ENCODE peak calls at places on chromosomes 7 and 10, in five cellular contexts. X, A, B, T and M are unnamed samples.

GRCh38 chr10:84845628-84846261 is 517.4 kb downstream of the CCSER2 start:
- DNase-seq in T (no peak), X (peak), A (no peak), B (no peak), M (no peak)

GRCh38 chr7:110017405-110017804 is 1073.5 kb upstream of the LRRN3 start:
- DNase-seq in X (no peak), A (no peak), B (no peak), T (no peak), M (no peak)

GRCh38 chr10:10644317-10645111 is 373.2 kb upstream of the CELF2 start:
- DNase-seq in X (no peak), A (peak), T (no peak), B (no peak), M (no peak)

GRCh38 chr10:33353853-33354252 is 19.4 kb upstream of the NRP1 start:
- DNase-seq in T (no peak), B (no peak), A (no peak), X (no peak), M (no peak)

GRCh38 chr10:98778277-98778759 is 331.6 kb upstream of the HPS1 start:
- DNase-seq in T (no peak), A (no peak), B (no peak), X (no peak), M (no peak)

GRCh38 chr10:78178940-78179339 is 145.3 kb downstream of the RPS24 start:
- DNase-seq in X (peak), B (no peak), T (no peak), A (no peak), M (no peak)

GRCh38 chr7:143327903-143328302 is 12.0 kb downstream of the CLCN1 start:
- DNase-seq in B (no peak), X (no peak), T (no peak), A (no peak), M (no peak)

GRCh38 chr10:15433850-15434537 is 62.9 kb upstream of the FAM171A1 start:
- DNase-seq in X (no peak), A (no peak), T (no peak), B (peak), M (peak)

GRCh38 chr7:39413866-39414668 is 152.1 kb upstream of the YAE1 start:
- DNase-seq in B (no peak), X (peak), T (no peak), A (no peak), M (peak)

GRCh38 chr10:86255405-86256251 is 111.0 kb downstream of the GRID1 start:
- DNase-seq in A (no peak), B (no peak), T (no peak), X (no peak), M (no peak)

GRCh38 chr10:114709966-114710365 is 51.9 kb upstream of the ABLIM1 start:
- DNase-seq in B (no peak), X (no peak), A (no peak), T (no peak), M (no peak)

GRCh38 chr7:158015403-158016116 is 572.1 kb downstream of the PTPRN2 start:
- DNase-seq in B (no peak), X (no peak), T (no peak), A (no peak), M (no peak)

GRCh38 chr10:104300736-104301292 is 31.8 kb downstream of the GSTO2 start:
- DNase-seq in B (peak), A (no peak), T (no peak), X (no peak), M (no peak)

GRCh38 chr7:19020711-19021110 is 96.7 kb downstream of the TWIST1 start:
- DNase-seq in X (no peak), A (no peak), T (no peak), B (no peak), M (no peak)

GRCh38 chr7:114989531-114989930 is 67.6 kb downstream of the MDFIC start:
- DNase-seq in X (no peak), T (no peak), A (no peak), B (no peak), M (no peak)

GRCh38 chr10:17262502-17262901 is 34.5 kb downstream of the VIM start:
- DNase-seq in T (no peak), A (no peak), B (no peak), X (no peak), M (no peak)

GRCh38 chr7:150368884-150369739 is 490 bp downstream of the REPIN1 start:
- DNase-seq in B (peak), X (peak), T (peak), A (peak), M (peak)

GRCh38 chr10:1366811-1367425 is 310.7 kb downstream of the WDR37 start:
- DNase-seq in X (no peak), A (peak), T (no peak), B (no peak), M (no peak)

GRCh38 chr7:63008366-63008765 is 990.3 kb upstream of the ZNF722 start:
- DNase-seq in A (no peak), B (no peak), X (no peak), T (no peak), M (no peak)

GRCh38 chr10:80443531-80443974 is 10.6 kb upstream of the TSPAN14 start:
- DNase-seq in A (no peak), B (no peak), X (no peak), T (no peak), M (no peak)

GRCh38 chr7:29091121-29091601 is 55.2 kb downstream of the CPVL start:
- DNase-seq in B (no peak), X (no peak), T (no peak), A (no peak), M (no peak)

GRCh38 chr10:100008142-100008522 is 1.6 kb downstream of the DNMBP start:
- DNase-seq in B (no peak), X (no peak), A (no peak), T (no peak), M (no peak)